ENCODE peak calls at places on chromosome 11, in eight cellular contexts. R, X, L, N, W, K, F and I are unnamed samples.

GRCh38 chr11:2156416-2157182 is 4.4 kb downstream of the INS start:
- DNase-seq in R (no peak), N (peak; percentile 42), K (peak; percentile 78), W (peak; percentile 97), X (no peak), L (peak; percentile 72), F (peak; percentile 61), I (no peak)

GRCh38 chr11:129804012-129804411 is 11.6 kb upstream of the TMEM45B start:
- DNase-seq in W (no peak), K (no peak), R (no peak), F (no peak), X (no peak), L (no peak), N (no peak), I (no peak)

GRCh38 chr11:110527146-110527545 is 97.4 kb downstream of the FDX1 start:
- DNase-seq in R (no peak), X (no peak), N (no peak), W (no peak), F (no peak), K (no peak), L (no peak), I (no peak)

GRCh38 chr11:126121316-126121715 is 58.6 kb upstream of the CDON start:
- DNase-seq in X (no peak), K (no peak), N (no peak), R (no peak), F (no peak), L (no peak), W (no peak), I (no peak)

GRCh38 chr11:83543918-83544491 is 257.8 kb upstream of the CCDC90B start:
- DNase-seq in W (no peak), R (no peak), F (no peak), X (no peak), L (no peak), K (no peak), N (no peak), I (no peak)

GRCh38 chr11:5336331-5336730 is 7.0 kb downstream of the OR51B5 start:
- DNase-seq in F (no peak), N (no peak), R (no peak), L (no peak), K (no peak), X (no peak), W (no peak), I (no peak)

GRCh38 chr11:106821291-106821690 is 197.0 kb downstream of the GUCY1A2 start:
- DNase-seq in L (peak; percentile 14), N (no peak), K (no peak), W (no peak), X (no peak), F (no peak), R (no peak), I (peak; percentile 26)

GRCh38 chr11:12478743-12479142 is 101.4 kb downstream of the PARVA start:
- DNase-seq in N (peak; percentile 19), X (no peak), R (no peak), L (no peak), K (no peak), W (no peak), F (no peak), I (no peak)

GRCh38 chr11:10735532-10736465 is 15.2 kb upstream of the CTR9 start:
- DNase-seq in X (peak; percentile 35), L (peak; percentile 97), W (peak; percentile 98), K (peak; percentile 95), N (peak; percentile 84), F (peak; percentile 92), R (peak; percentile 96), I (peak; percentile 93)

GRCh38 chr11:117172678-117173421 is 5.7 kb upstream of the SIDT2 start:
- DNase-seq in R (no peak), K (peak; percentile 67), W (no peak), F (peak; percentile 68), L (no peak), X (no peak), N (no peak), I (no peak)

GRCh38 chr11:85379066-85379465 is 248.1 kb downstream of the DLG2 start:
- DNase-seq in R (no peak), L (no peak), N (no peak), W (no peak), F (no peak), X (no peak), K (no peak), I (no peak)

GRCh38 chr11:88259431-88259830 is 78.1 kb downstream of the CTSC start:
- DNase-seq in X (no peak), W (no peak), N (no peak), F (no peak), L (no peak), R (no peak), K (no peak), I (no peak)

GRCh38 chr11:2800655-2801531 is 84.7 kb downstream of the CDKN1C start:
- DNase-seq in F (no peak), R (no peak), X (no peak), L (no peak), W (peak; percentile 42), K (no peak), N (no peak), I (no peak)

GRCh38 chr11:59785818-59786217 is 24.8 kb downstream of the MRPL16 start:
- DNase-seq in L (no peak), W (no peak), R (no peak), X (no peak), F (no peak), N (no peak), K (no peak), I (no peak)
- TF ChIP-seq EZH2 in L (no peak), W (no peak), R (no peak), X (no peak), F (no peak), N (no peak), K (no peak), I (no peak)

GRCh38 chr11:73267122-73267846 is 4.9 kb upstream of the P2RY6 start:
- DNase-seq in R (no peak), F (no peak), X (no peak), N (no peak), L (no peak), K (no peak), W (no peak), I (no peak)

GRCh38 chr11:73266644-73267015 is 5.5 kb upstream of the P2RY6 start:
- DNase-seq in R (no peak), K (no peak), X (no peak), F (no peak), L (no peak), N (no peak), W (no peak), I (no peak)

GRCh38 chr11:73265278-73265810 is 6.8 kb upstream of the P2RY6 start:
- DNase-seq in X (no peak), L (no peak), K (no peak), F (no peak), R (no peak), N (no peak), W (no peak), I (no peak)

GRCh38 chr11:73267921-73268540 is 4.1 kb upstream of the P2RY6 start:
- DNase-seq in F (no peak), L (no peak), K (no peak), R (no peak), N (no peak), W (no peak), X (no peak), I (no peak)

DNA sequence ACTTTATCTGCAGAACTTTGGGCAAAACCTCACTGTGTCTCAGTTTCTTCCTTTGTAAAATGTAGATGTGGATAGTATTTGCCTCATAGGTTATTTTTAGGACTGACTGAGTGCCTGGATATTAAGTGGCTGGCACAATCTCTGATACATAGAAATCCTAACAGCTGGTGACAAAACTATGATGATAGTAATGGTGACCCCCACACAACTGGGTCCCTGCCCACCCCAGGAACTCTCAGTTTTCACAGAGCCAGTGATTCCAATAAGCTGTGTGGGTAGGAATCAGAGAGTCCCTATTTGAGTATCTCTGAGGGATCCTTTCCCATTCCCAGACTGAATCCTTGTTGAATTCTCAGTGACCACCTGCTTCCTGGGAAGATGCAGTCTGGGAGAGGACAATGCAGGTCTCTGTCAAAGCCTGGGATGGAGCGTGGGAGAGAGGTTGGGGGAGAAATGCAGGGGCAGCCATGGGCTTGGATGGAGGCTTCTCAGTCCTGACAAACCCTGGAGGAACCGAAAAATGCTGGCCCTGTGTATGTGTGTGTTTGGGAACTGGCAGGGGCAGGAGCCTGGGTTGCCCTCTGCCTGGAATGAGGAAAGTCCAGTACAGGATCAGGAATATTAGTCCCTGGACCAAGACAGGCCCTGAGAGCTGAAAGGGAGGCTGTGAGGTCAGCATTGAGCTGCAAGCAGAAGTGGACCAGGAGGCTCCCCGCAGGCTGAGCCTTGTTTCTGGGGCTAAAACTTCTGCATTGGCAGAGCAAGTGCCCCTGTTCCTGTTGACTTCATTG is 6.1 kb upstream of the P2RY6 start:
- DNase-seq in K (no peak), N (no peak), X (no peak), L (no peak), F (no peak), R (no peak), W (no peak), I (no peak)
- TF ChIP-seq POLR2AphosphoS5 in K (no peak), N (no peak), X (no peak), L (no peak), F (no peak), R (no peak), W (no peak), I (no peak)

DNA sequence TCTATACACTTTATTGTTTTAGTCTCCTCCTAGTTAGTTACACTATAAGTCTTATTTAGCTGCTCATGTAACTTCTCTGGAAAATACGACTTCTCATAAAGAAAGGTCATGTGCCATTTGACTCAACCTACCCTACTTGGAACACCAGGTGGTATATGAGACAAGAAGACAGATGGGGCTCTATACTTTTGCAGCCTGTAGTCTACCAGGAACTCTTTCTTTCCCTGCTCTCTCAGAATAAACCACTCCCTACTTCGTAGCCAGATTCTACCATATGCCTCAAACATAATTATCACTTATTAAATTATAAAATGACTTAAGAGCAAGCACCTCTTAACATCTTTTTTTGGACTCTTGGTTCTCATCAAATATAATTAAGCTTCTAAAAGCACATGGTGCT is 38.5 kb upstream of the RAPSN start:
- DNase-seq in F (no peak), K (no peak), L (no peak), N (no peak), R (no peak), X (no peak), W (no peak), I (no peak)
- TF ChIP-seq EZH2 in F (no peak), K (no peak), L (no peak), N (no peak), R (no peak), X (no peak), W (no peak), I (no peak)

DNA sequence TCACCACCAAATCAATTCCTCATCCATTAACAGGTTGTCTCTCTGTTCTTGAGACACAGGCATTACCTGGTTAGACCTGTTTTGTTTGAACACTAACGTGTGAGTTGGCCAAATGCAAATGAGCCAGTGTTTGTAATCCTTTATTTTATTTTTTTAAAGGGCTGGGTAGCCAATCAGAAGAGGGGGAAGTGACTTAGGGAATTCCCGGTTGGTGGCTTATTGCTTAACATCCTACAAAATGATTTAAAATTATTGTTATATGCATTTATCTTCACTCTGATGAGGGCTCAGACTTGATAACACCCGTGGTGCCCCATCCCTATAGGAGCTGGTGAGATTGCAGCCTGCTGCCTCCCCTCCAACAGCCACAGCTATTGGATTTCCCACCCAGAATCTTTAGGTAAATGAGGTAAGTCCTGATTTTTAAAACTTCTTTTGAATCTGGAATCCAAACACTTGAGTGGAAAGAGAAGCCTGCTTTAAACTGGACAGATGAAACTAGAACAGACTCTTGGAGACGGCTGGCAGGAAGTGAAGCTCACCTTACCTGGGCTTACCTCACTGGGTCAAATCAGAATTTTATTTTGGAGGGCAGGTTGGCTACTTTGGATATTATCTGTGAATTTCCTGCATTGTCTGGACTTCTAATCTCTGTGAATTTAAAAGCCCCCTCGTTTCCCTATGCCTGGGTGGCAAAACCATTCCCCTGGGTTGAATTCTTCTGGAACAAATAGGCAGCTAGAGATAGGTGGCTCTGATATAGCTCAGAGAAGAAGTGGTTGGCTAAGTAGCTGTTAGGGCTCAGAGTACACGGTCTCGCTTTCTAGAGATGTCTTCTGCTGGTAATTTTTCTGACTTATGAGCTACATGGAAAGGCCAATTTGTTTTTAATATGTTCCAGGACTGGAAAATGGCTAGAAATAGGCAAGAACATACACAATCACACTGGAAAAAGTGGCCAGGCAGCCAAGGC is at the start of gene EHF:
- DNase-seq in X (no peak), W (no peak), K (no peak), L (no peak), F (no peak), N (no peak), R (no peak), I (no peak)
- TF ChIP-seq POLR2AphosphoS5 in X (no peak), W (no peak), K (no peak), L (no peak), F (no peak), N (no peak), R (no peak), I (no peak)